ENCODE peak calls at places on chromosomes 12 and 14, in five cellular contexts. F is H1, Q is stomach, T is HCT116, P is endothelial cell of umbilical vein. A is an unnamed sample.

GRCh38 chr14:44428239-44428924 is 78.7 kb downstream of the FSCB start:
- DNase-seq in T (no peak), P (no peak), F (no peak), Q (no peak), A (no peak)

GRCh38 chr14:71487941-71488340 is 444.3 kb upstream of the RGS6 start:
- DNase-seq in F (no peak), Q (no peak), P (no peak), T (no peak), A (no peak)

GRCh38 chr12:122001379-122002209 is 20.1 kb upstream of the BCL7A start:
- DNase-seq in T (no peak), F (no peak), Q (no peak), P (no peak), A (no peak)

GRCh38 chr14:32576088-32576795 is 247.1 kb downstream of the AKAP6 start:
- DNase-seq in T (peak), F (no peak), P (peak), Q (peak), A (peak)

GRCh38 chr12:53053223-53054111 is 3.6 kb downstream of the TNS2 start:
- DNase-seq in P (peak), Q (peak), F (peak), T (peak), A (no peak)

GRCh38 chr12:89966495-89967240 is 258.0 kb upstream of the ATP2B1 start:
- DNase-seq in P (no peak), T (no peak), Q (no peak), F (no peak), A (no peak)

GRCh38 chr12:12008931-12009611 is 61.7 kb upstream of the BCL2L14 start:
- DNase-seq in T (no peak), F (peak), P (no peak), Q (no peak), A (peak)

GRCh38 chr14:39491134-39491541 is 58.9 kb upstream of the FBXO33 start:
- DNase-seq in Q (no peak), F (peak), T (peak), P (peak), A (no peak)

GRCh38 chr12:2886768-2887450 is 3.8 kb upstream of the TULP3 start:
- DNase-seq in T (no peak), P (no peak), F (no peak), Q (no peak), A (no peak)

GRCh38 chr14:59576332-59577294 is at the start of gene CCDC175:
- DNase-seq in Q (peak), P (peak), F (peak), T (peak), A (peak)

GRCh38 chr12:43807361-43807760 is 1.2 kb upstream of the TWF1 start:
- DNase-seq in Q (no peak), F (no peak), P (no peak), T (no peak), A (peak)

GRCh38 chr14:101475468-101476257 is 85.6 kb upstream of the DIO3 start:
- DNase-seq in F (no peak), T (no peak), Q (peak), P (no peak), A (peak)

GRCh38 chr14:64645220-64645891 is 58.9 kb upstream of the PLEKHG3 start:
- DNase-seq in T (no peak), P (peak), Q (no peak), F (no peak), A (no peak)

GRCh38 chr14:101542391-101542790 is 18.9 kb upstream of the DIO3 start:
- DNase-seq in P (no peak), T (no peak), Q (no peak), F (no peak), A (no peak)

GRCh38 chr14:77849711-77850110 is 49.8 kb downstream of the ADCK1 start:
- DNase-seq in P (no peak), Q (no peak), T (peak), F (no peak), A (no peak)

GRCh38 chr12:80165741-80166140 is 66.4 kb downstream of the OTOGL start:
- DNase-seq in P (no peak), Q (no peak), T (no peak), F (no peak), A (no peak)

GRCh38 chr14:54730156-54730961 is 163.4 kb downstream of the SAMD4A start:
- DNase-seq in F (no peak), T (no peak), P (no peak), Q (no peak), A (peak)

GRCh38 chr12:94721173-94721572 is 70.8 kb upstream of the TMCC3 start:
- DNase-seq in P (no peak), F (no peak), Q (no peak), T (no peak), A (no peak)
- TF ChIP-seq POLR2AphosphoS5 in P (no peak), F (no peak), Q (no peak), T (no peak), A (no peak)

GRCh38 chr12:9064201-9064814 is 51.4 kb downstream of the A2M start:
- DNase-seq in T (peak), F (no peak), Q (peak), P (peak), A (peak)
- H3K27ac ChIP-seq in T (peak), F (peak), Q (peak), P (peak), A (no peak)

DNA sequence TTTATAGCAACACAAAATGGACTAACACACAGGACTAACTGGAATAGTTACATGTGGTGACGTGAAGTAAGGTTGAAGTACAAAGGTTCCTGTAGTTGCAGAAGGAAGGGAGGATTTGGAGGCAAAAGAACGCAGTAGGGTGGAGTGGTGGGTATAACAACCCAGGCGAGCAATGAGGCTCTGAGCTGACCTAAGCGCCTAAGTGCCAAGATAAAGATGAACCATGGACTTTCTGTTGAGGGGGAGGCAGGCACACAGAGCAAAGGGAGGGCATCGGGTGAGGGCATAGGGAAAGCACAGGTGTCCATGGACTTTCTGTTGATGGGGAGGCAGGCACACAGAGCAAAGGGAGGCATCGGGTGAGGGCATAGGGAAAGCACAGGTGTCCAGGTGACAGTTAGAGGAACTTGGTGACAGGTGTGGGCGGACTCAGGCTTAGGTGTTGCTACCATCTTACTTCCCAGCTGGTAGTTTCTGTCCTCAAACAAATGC is 15.2 kb downstream of the SCNN1A start:
- DNase-seq in T (no peak), F (no peak), P (no peak), Q (no peak), A (no peak)
- TF ChIP-seq POLR2AphosphoS5 in T (no peak), F (no peak), P (no peak), Q (no peak), A (no peak)

GRCh38 chr12:19576421-19576925 is 137.2 kb downstream of the AEBP2 start:
- DNase-seq in Q (no peak), P (peak), F (no peak), T (no peak), A (no peak)
- H3K27ac ChIP-seq in Q (no peak), P (peak), F (no peak), T (no peak), A (no peak)

DNA sequence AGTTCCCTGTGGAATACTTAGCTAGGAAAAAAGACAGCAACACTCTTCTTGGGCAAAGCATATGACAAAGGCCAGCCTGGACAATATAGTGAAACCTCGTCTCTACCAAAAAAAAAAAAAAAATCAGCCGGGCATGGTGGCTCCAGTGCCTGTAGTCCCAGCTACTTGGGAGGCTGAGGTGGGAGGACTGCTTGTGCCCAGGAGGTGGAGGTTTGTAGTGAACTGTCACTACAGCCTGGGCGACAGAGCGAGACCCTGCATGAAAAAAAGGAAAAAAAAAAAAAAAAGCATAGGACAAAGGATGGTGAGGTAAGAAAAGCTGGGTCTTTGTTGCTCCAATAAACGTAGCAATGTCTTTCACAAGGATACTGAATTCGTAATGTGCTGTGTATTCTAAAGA is 1.1 kb downstream of the TXNDC16 start:
- DNase-seq in Q (no peak), F (no peak), P (no peak), T (no peak), A (no peak)
- TF ChIP-seq POLR2AphosphoS5 in Q (no peak), F (no peak), P (no peak), T (no peak), A (no peak)

A was measured in HL-60.